ENCODE peak calls at places on chromosomes 7 and 10, in five cellular contexts. I, D, S, Z and T are unnamed samples.

GRCh38 chr10:91103384-91104184 is 116.9 kb upstream of the PCGF5 start:
- DNase-seq in I (peak), Z (no peak), D (no peak), S (peak), T (no peak)

GRCh38 chr10:31188792-31189406 is 130.1 kb upstream of the ZEB1 start:
- DNase-seq in S (no peak), I (no peak), Z (no peak), D (no peak), T (no peak)

GRCh38 chr10:114551310-114551972 is 106.6 kb downstream of the ABLIM1 start:
- DNase-seq in D (no peak), S (no peak), Z (no peak), I (no peak), T (no peak)

GRCh38 chr10:43078986-43079273 is 2.1 kb downstream of the RET start:
- DNase-seq in S (no peak), Z (no peak), I (peak), D (peak), T (peak)

GRCh38 chr10:43091846-43092245 is 15.0 kb downstream of the RET start:
- DNase-seq in Z (no peak), I (no peak), D (no peak), S (no peak), T (no peak)

GRCh38 chr10:8919291-8919690 is 864.8 kb downstream of the GATA3 start:
- DNase-seq in D (no peak), S (no peak), I (no peak), Z (no peak), T (no peak)

GRCh38 chr10:70656489-70656888 is 15.8 kb upstream of the ADAMTS14 start:
- DNase-seq in D (no peak), I (peak), Z (no peak), S (peak), T (no peak)

GRCh38 chr7:140417456-140418155 is 13.7 kb downstream of the RAB19 start:
- DNase-seq in Z (no peak), S (no peak), D (no peak), I (peak), T (no peak)

GRCh38 chr10:70585555-70586243 is 16.8 kb downstream of the PRF1 start:
- DNase-seq in Z (no peak), D (no peak), S (no peak), I (no peak), T (no peak)

GRCh38 chr7:110407242-110407641 is 683.7 kb upstream of the LRRN3 start:
- DNase-seq in I (no peak), D (no peak), Z (no peak), S (no peak), T (no peak)

GRCh38 chr7:37908221-37908788 is 8.3 kb downstream of the SFRP4 start:
- DNase-seq in D (no peak), S (no peak), I (no peak), Z (no peak), T (no peak)

DNA sequence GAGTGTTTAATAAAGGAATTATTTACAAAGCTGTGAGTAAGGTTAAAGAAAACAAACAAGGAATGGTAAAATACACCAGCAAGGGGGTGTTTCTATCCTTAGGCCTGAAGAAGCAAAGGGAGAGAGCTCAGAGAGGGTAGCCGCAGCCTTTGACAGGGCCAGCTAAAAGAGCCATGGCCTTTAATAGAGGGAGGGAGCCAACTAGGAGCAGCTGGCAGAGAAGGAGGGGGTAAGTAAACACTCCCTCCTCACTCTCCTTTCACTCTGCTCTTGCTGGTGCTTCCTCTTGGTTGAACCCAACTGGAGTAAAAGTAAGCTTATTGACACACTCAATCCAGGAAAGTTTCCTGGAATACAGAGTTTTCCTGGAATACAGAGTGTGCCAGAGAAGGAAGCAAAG is 87.5 kb downstream of the CH25H start:
- DNase-seq in D (no peak), Z (no peak), I (no peak), S (no peak), T (no peak)
- TF ChIP-seq KDM1A in D (no peak), Z (no peak), I (no peak), S (no peak), T (no peak)

DNA sequence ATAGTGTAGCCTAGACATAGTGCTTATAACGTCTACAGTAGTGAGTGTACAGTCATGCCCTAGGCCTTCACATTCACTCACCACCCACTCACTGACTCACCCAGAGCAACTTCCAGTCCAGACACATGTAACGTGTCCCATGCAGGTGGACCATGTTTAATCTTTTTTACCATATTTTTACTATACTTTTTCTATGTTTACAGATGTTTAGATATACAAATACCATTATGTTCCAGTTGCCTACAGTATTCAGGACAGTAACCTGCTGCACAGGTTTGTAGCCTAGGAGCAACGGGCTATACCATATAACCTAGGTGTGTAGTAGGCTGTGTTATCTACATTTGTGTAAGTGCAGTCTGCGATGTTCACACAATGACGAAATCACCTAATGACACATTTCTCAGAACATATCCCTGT is 11.0 kb downstream of the MPP7 start:
- DNase-seq in I (no peak), S (no peak), D (no peak), Z (no peak), T (no peak)
- TF ChIP-seq KDM1A in I (no peak), S (no peak), D (no peak), Z (no peak), T (no peak)

GRCh38 chr7:33624172-33624571 is 281.2 kb upstream of the BMPER start:
- DNase-seq in D (no peak), I (no peak), Z (no peak), S (no peak), T (no peak)

GRCh38 chr7:33619264-33619663 is 286.1 kb upstream of the BMPER start:
- DNase-seq in S (no peak), D (no peak), I (no peak), Z (peak), T (no peak)

GRCh38 chr7:33627741-33628140 is 277.6 kb upstream of the BMPER start:
- DNase-seq in Z (no peak), D (no peak), I (no peak), S (no peak), T (no peak)

GRCh38 chr7:33628894-33629293 is 276.4 kb upstream of the BMPER start:
- DNase-seq in S (no peak), D (no peak), Z (no peak), I (no peak), T (no peak)

GRCh38 chr7:33623267-33623666 is 282.1 kb upstream of the BMPER start:
- DNase-seq in I (no peak), S (no peak), Z (no peak), D (no peak), T (no peak)
- TF ChIP-seq KDM1A in I (no peak), S (no peak), Z (no peak), D (no peak), T (no peak)

GRCh38 chr10:112202076-112202475 is 18.5 kb upstream of the GPAM start:
- DNase-seq in I (no peak), S (no peak), Z (no peak), D (no peak), T (no peak)
- TF ChIP-seq KDM1A in I (no peak), S (no peak), Z (no peak), D (no peak), T (no peak)

GRCh38 chr7:11346312-11346711 is 372.6 kb downstream of the PHF14 start:
- DNase-seq in S (no peak), D (no peak), I (no peak), Z (no peak), T (no peak)

GRCh38 chr7:11341285-11341944 is 367.7 kb downstream of the PHF14 start:
- DNase-seq in I (peak), Z (no peak), D (no peak), S (no peak), T (peak)

GRCh38 chr7:11345621-11346020 is 371.9 kb downstream of the PHF14 start:
- DNase-seq in Z (no peak), I (no peak), S (no peak), D (no peak), T (no peak)

GRCh38 chr7:11343136-11343535 is 369.5 kb downstream of the PHF14 start:
- DNase-seq in D (no peak), Z (no peak), S (no peak), I (no peak), T (no peak)

GRCh38 chr7:11343818-11344413 is 370.2 kb downstream of the PHF14 start:
- DNase-seq in D (no peak), I (peak), Z (peak), S (no peak), T (no peak)
- TF ChIP-seq KDM1A in D (no peak), I (no peak), Z (no peak), S (no peak), T (no peak)

GRCh38 chr10:118369806-118370205 is 27.7 kb upstream of the FAM204A start:
- DNase-seq in D (no peak), I (no peak), S (no peak), Z (no peak), T (no peak)

GRCh38 chr10:118374404-118374803 is 32.3 kb upstream of the FAM204A start:
- DNase-seq in Z (no peak), S (no peak), I (no peak), D (no peak), T (no peak)

DNA sequence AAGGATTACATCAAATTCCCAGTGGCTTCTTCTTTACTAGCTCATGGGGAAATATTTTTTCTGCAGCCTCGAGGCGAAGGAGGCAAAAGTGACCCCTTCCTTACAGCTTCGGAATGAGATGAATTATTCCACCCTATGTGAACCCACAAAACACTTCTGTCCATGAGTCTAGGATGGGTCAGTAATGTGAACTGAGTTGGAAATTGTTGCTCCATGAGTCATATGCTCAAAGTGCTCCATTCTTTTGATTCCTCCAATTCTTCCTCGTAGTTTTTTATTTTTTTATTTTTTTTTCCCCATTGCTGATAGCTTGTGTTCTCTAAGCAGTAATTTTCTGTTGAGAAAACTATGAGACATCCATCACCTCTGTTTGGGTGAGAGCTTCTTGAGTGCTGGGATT is 31.7 kb upstream of the FAM204A start:
- DNase-seq in S (no peak), I (no peak), Z (peak), D (no peak), T (peak)
- TF ChIP-seq KDM1A in S (no peak), I (no peak), Z (no peak), D (no peak), T (no peak)

GRCh38 chr10:29850371-29850770 is 209.0 kb downstream of the JCAD start:
- DNase-seq in D (no peak), I (no peak), S (no peak), Z (no peak), T (no peak)

GRCh38 chr10:29849886-29850285 is 209.5 kb downstream of the JCAD start:
- DNase-seq in Z (no peak), I (no peak), S (no peak), D (no peak), T (no peak)

GRCh38 chr10:29845166-29845565 is 210.4 kb upstream of the SVIL start:
- DNase-seq in I (no peak), D (no peak), S (no peak), Z (no peak), T (no peak)

GRCh38 chr10:29849434-29849833 is 210.0 kb downstream of the JCAD start:
- DNase-seq in Z (no peak), D (no peak), I (no peak), S (no peak), T (no peak)

DNA sequence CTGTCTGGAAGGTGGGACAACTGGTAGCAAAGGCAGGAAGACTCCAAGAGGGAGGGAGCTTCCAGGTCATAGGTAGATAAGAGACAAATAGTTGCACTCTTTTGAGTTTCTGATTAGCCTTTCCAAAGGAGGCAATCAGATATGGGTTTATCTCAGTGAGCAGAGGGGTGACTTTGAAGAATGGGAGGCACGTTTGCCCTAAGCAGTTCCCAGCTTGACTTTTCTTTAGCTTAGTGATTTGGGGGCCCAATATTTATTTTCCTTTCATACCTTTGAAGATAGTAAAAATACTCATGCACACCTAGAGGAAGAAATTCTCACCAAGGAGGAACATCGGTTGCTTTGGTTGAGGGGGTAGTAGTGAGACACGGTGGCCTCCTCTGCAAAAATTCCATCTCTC is 212.1 kb upstream of the SVIL start:
- DNase-seq in Z (no peak), S (no peak), I (no peak), D (no peak), T (no peak)
- TF ChIP-seq KDM1A in Z (no peak), S (no peak), I (no peak), D (no peak), T (no peak)